ENCODE peak calls at places on chromosomes 11 and 22, in six cellular contexts. One of them, this sample, is unnamed.

GRCh38 chr11:62593434-62594044 is 2.2 kb upstream of the TUT1 start:
- DNase-seq in SJSA1: peak
- DNase-seq in K562: peak
- DNase-seq in renal cortical epithelial cell: peak
- DNase-seq in hepatocyte: peak
- DNase-seq in NCI-H1930: peak
- DNase-seq in this sample: peak

GRCh38 chr22:37370306-37370979 is 56.8 kb downstream of the ELFN2 start:
- DNase-seq in SJSA1: no peak
- DNase-seq in K562: no peak
- DNase-seq in renal cortical epithelial cell: no peak
- DNase-seq in hepatocyte: no peak
- DNase-seq in NCI-H1930: no peak
- DNase-seq in this sample: no peak

GRCh38 chr11:795638-796564 is 2.2 kb downstream of the SLC25A22 start:
- DNase-seq in SJSA1: peak
- DNase-seq in K562: peak
- DNase-seq in renal cortical epithelial cell: peak
- DNase-seq in hepatocyte: peak
- DNase-seq in NCI-H1930: peak
- DNase-seq in this sample: peak

GRCh38 chr11:102552447-102553200 is 22.1 kb upstream of the MMP7 start:
- DNase-seq in SJSA1: peak
- DNase-seq in K562: no peak
- DNase-seq in renal cortical epithelial cell: peak
- DNase-seq in hepatocyte: peak
- DNase-seq in NCI-H1930: no peak
- DNase-seq in this sample: peak

GRCh38 chr11:72102631-72102945 is 509 bp downstream of the LAMTOR1 start:
- DNase-seq in SJSA1: no peak
- DNase-seq in K562: no peak
- DNase-seq in renal cortical epithelial cell: no peak
- DNase-seq in hepatocyte: no peak
- DNase-seq in NCI-H1930: no peak
- DNase-seq in this sample: no peak

GRCh38 chr11:100593321-100593720 is 93.8 kb upstream of the ARHGAP42 start:
- DNase-seq in SJSA1: no peak
- DNase-seq in K562: no peak
- DNase-seq in renal cortical epithelial cell: no peak
- DNase-seq in hepatocyte: no peak
- DNase-seq in NCI-H1930: no peak
- DNase-seq in this sample: no peak

GRCh38 chr11:119550330-119550729 is 127.4 kb upstream of the THY1 start:
- DNase-seq in SJSA1: no peak
- DNase-seq in K562: no peak
- DNase-seq in renal cortical epithelial cell: peak
- DNase-seq in hepatocyte: no peak
- DNase-seq in NCI-H1930: no peak
- DNase-seq in this sample: no peak

GRCh38 chr22:19150482-19151328 is 613 bp upstream of the GSC2 start:
- DNase-seq in SJSA1: no peak
- DNase-seq in K562: no peak
- DNase-seq in renal cortical epithelial cell: no peak
- DNase-seq in hepatocyte: no peak
- DNase-seq in NCI-H1930: no peak
- DNase-seq in this sample: no peak

GRCh38 chr11:76806131-76806530 is 23.0 kb downstream of the TSKU start:
- DNase-seq in SJSA1: no peak
- DNase-seq in K562: no peak
- DNase-seq in renal cortical epithelial cell: no peak
- DNase-seq in hepatocyte: no peak
- DNase-seq in NCI-H1930: no peak
- DNase-seq in this sample: no peak

GRCh38 chr11:124586247-124586860 is 16.6 kb downstream of the OR8A1 start:
- DNase-seq in SJSA1: peak
- DNase-seq in K562: peak
- DNase-seq in renal cortical epithelial cell: peak
- DNase-seq in hepatocyte: peak
- DNase-seq in NCI-H1930: no peak
- DNase-seq in this sample: peak

GRCh38 chr11:441418-442274 is at the start of gene ANO9:
- DNase-seq in SJSA1: no peak
- DNase-seq in K562: peak
- DNase-seq in renal cortical epithelial cell: peak
- DNase-seq in hepatocyte: peak
- DNase-seq in NCI-H1930: no peak
- DNase-seq in this sample: no peak

GRCh38 chr22:35995772-35996171 is 32.9 kb downstream of the RBFOX2 start:
- DNase-seq in SJSA1: peak
- DNase-seq in K562: no peak
- DNase-seq in renal cortical epithelial cell: peak
- DNase-seq in hepatocyte: peak
- DNase-seq in NCI-H1930: no peak
- DNase-seq in this sample: peak

GRCh38 chr22:19114984-19115552 is 7.1 kb downstream of the DGCR2 start:
- DNase-seq in SJSA1: no peak
- DNase-seq in K562: peak
- DNase-seq in renal cortical epithelial cell: no peak
- DNase-seq in hepatocyte: peak
- DNase-seq in NCI-H1930: no peak
- DNase-seq in this sample: no peak

GRCh38 chr22:28329582-28330073 is 350.0 kb downstream of the TTC28 start:
- DNase-seq in SJSA1: no peak
- DNase-seq in K562: no peak
- DNase-seq in renal cortical epithelial cell: no peak
- DNase-seq in hepatocyte: no peak
- DNase-seq in NCI-H1930: no peak
- DNase-seq in this sample: no peak

GRCh38 chr11:128361451-128362020 is 225.8 kb downstream of the ETS1 start:
- DNase-seq in SJSA1: peak
- DNase-seq in K562: no peak
- DNase-seq in renal cortical epithelial cell: peak
- DNase-seq in hepatocyte: peak
- DNase-seq in NCI-H1930: no peak
- DNase-seq in this sample: peak

GRCh38 chr11:85694385-85694980 is 8.5 kb upstream of the CCDC89 start:
- DNase-seq in SJSA1: peak
- DNase-seq in K562: no peak
- DNase-seq in renal cortical epithelial cell: peak
- DNase-seq in hepatocyte: peak
- DNase-seq in NCI-H1930: no peak
- DNase-seq in this sample: peak

GRCh38 chr11:5992150-5992549 is 5.4 kb upstream of the OR52L1 start:
- DNase-seq in SJSA1: no peak
- DNase-seq in K562: no peak
- DNase-seq in renal cortical epithelial cell: no peak
- DNase-seq in hepatocyte: no peak
- DNase-seq in NCI-H1930: no peak
- DNase-seq in this sample: no peak

GRCh38 chr11:19929655-19930054 is 217.0 kb downstream of the NAV2 start:
- DNase-seq in SJSA1: no peak
- DNase-seq in K562: no peak
- DNase-seq in renal cortical epithelial cell: no peak
- DNase-seq in hepatocyte: no peak
- DNase-seq in NCI-H1930: no peak
- DNase-seq in this sample: peak

GRCh38 chr11:16769386-16769785 is 30.9 kb downstream of the C11orf58 start:
- DNase-seq in SJSA1: no peak
- DNase-seq in K562: no peak
- DNase-seq in renal cortical epithelial cell: no peak
- DNase-seq in hepatocyte: no peak
- DNase-seq in NCI-H1930: no peak
- DNase-seq in this sample: no peak

GRCh38 chr11:5736396-5736795 is at the start of gene OR56B1:
- DNase-seq in SJSA1: no peak
- DNase-seq in K562: no peak
- DNase-seq in renal cortical epithelial cell: no peak
- DNase-seq in hepatocyte: no peak
- DNase-seq in NCI-H1930: no peak
- DNase-seq in this sample: no peak

GRCh38 chr22:30304495-30305244 is 15.4 kb upstream of the CASTOR1 start:
- DNase-seq in SJSA1: no peak
- DNase-seq in K562: no peak
- DNase-seq in renal cortical epithelial cell: peak
- DNase-seq in hepatocyte: no peak
- DNase-seq in NCI-H1930: no peak
- DNase-seq in this sample: no peak

GRCh38 chr22:49326558-49326957 is 501.1 kb downstream of the BRD1 start:
- DNase-seq in SJSA1: no peak
- DNase-seq in K562: no peak
- DNase-seq in renal cortical epithelial cell: no peak
- DNase-seq in hepatocyte: no peak
- DNase-seq in NCI-H1930: no peak
- DNase-seq in this sample: no peak